ENCODE peak calls at places on chromosomes 1 and 21, in four cellular contexts. One of them, this sample, is unnamed.

GRCh38 chr1:116367256-116367949 is 5.6 kb upstream of the ATP1A1 start:
- DNase-seq in activated CD8-positive, alpha-beta memory T cell treated with anti-CD3 and anti-CD28 coated beads for 48 hours: no peak
- DNase-seq in fibroblast of mammary gland: no peak
- DNase-seq in CD8-positive, alpha-beta memory T cell: no peak
- DNase-seq in this sample: no peak

GRCh38 chr1:54813479-54814147 is 12.5 kb upstream of the TTC22 start:
- DNase-seq in activated CD8-positive, alpha-beta memory T cell treated with anti-CD3 and anti-CD28 coated beads for 48 hours: no peak
- DNase-seq in fibroblast of mammary gland: no peak
- DNase-seq in CD8-positive, alpha-beta memory T cell: no peak
- DNase-seq in this sample: no peak

GRCh38 chr1:46455951-46456350 is 33.7 kb upstream of the DMBX1 start:
- DNase-seq in activated CD8-positive, alpha-beta memory T cell treated with anti-CD3 and anti-CD28 coated beads for 48 hours: no peak
- DNase-seq in fibroblast of mammary gland: no peak
- DNase-seq in CD8-positive, alpha-beta memory T cell: no peak
- DNase-seq in this sample: no peak

GRCh38 chr1:53115403-53116306 is 26.8 kb downstream of the SLC1A7 start:
- DNase-seq in activated CD8-positive, alpha-beta memory T cell treated with anti-CD3 and anti-CD28 coated beads for 48 hours: no peak
- DNase-seq in fibroblast of mammary gland: no peak
- DNase-seq in CD8-positive, alpha-beta memory T cell: no peak
- DNase-seq in this sample: no peak

GRCh38 chr1:56297191-56297590 is 282.2 kb downstream of the PLPP3 start:
- DNase-seq in activated CD8-positive, alpha-beta memory T cell treated with anti-CD3 and anti-CD28 coated beads for 48 hours: no peak
- DNase-seq in fibroblast of mammary gland: no peak
- DNase-seq in CD8-positive, alpha-beta memory T cell: no peak
- DNase-seq in this sample: no peak

GRCh38 chr1:28553229-28553930 is 495 bp downstream of the TRNAU1AP start:
- DNase-seq in activated CD8-positive, alpha-beta memory T cell treated with anti-CD3 and anti-CD28 coated beads for 48 hours: peak
- DNase-seq in fibroblast of mammary gland: peak
- DNase-seq in CD8-positive, alpha-beta memory T cell: no peak
- DNase-seq in this sample: peak

GRCh38 chr1:1116701-1117468 is 996 bp upstream of the C1orf159 start:
- DNase-seq in activated CD8-positive, alpha-beta memory T cell treated with anti-CD3 and anti-CD28 coated beads for 48 hours: no peak
- DNase-seq in fibroblast of mammary gland: no peak
- DNase-seq in CD8-positive, alpha-beta memory T cell: peak
- DNase-seq in this sample: no peak

GRCh38 chr1:7784492-7785071 is 491 bp downstream of the PER3 start:
- DNase-seq in activated CD8-positive, alpha-beta memory T cell treated with anti-CD3 and anti-CD28 coated beads for 48 hours: no peak
- DNase-seq in fibroblast of mammary gland: no peak
- DNase-seq in CD8-positive, alpha-beta memory T cell: peak
- DNase-seq in this sample: no peak

GRCh38 chr21:45323487-45324380 is 36.0 kb upstream of the POFUT2 start:
- DNase-seq in activated CD8-positive, alpha-beta memory T cell treated with anti-CD3 and anti-CD28 coated beads for 48 hours: no peak
- DNase-seq in fibroblast of mammary gland: peak
- DNase-seq in CD8-positive, alpha-beta memory T cell: no peak
- DNase-seq in this sample: no peak